ENCODE peak calls at places on chromosomes 3 and 15, in five cellular contexts. T is keratinocyte, F is SK-N-SH, Y is GM23248, S is neural progenitor cell. H is an unnamed sample.
A peak's percentile ranks its signal among the peaks of the same experiment; 100 is the strongest.

GRCh38 chr3:70186221-70186620 is 126.2 kb downstream of the MDFIC2 start:
- DNase-seq in T (no peak), F (no peak), Y (no peak), S (no peak), H (no peak)

GRCh38 chr3:127613406-127613805 is 15.2 kb downstream of the MCM2 start:
- DNase-seq in T (no peak), F (no peak), Y (peak; percentile 58), S (no peak), H (no peak)

GRCh38 chr3:133890972-133891644 is 4.6 kb downstream of the RAB6B start:
- DNase-seq in T (no peak), F (no peak), Y (no peak), S (no peak), H (no peak)

GRCh38 chr15:74620636-74621545 is 5.3 kb downstream of the CLK3 start:
- DNase-seq in T (no peak), F (peak; percentile 89), Y (peak; percentile 85), S (peak; percentile 84), H (peak; percentile 74)

GRCh38 chr3:116417151-116417550 is 28.1 kb downstream of the LSAMP start:
- DNase-seq in T (no peak), F (no peak), Y (no peak), S (no peak), H (no peak)

GRCh38 chr3:101193957-101194356 is 126.4 kb downstream of the IMPG2 start:
- DNase-seq in T (peak; percentile 11), F (no peak), Y (peak; percentile 47), S (no peak), H (no peak)

GRCh38 chr3:122273498-122273897 is 51.5 kb upstream of the CSTA start:
- DNase-seq in T (no peak), F (no peak), Y (no peak), S (no peak), H (peak; percentile 10)

GRCh38 chr15:48939686-48940085 is 24.0 kb downstream of the SHC4 start:
- DNase-seq in T (no peak), F (no peak), Y (peak; percentile 98), S (no peak), H (no peak)

GRCh38 chr15:41919954-41920538 is 26.2 kb upstream of the SPTBN5 start:
- DNase-seq in T (no peak), F (no peak), Y (no peak), S (no peak), H (no peak)

GRCh38 chr3:109927161-109927560 is 589.8 kb upstream of the DPPA4 start:
- DNase-seq in T (peak; percentile 63), F (peak; percentile 2), Y (peak; percentile 97), S (no peak), H (no peak)

GRCh38 chr15:62241135-62241770 is 76.2 kb upstream of the C2CD4B start:
- DNase-seq in T (no peak), F (no peak), Y (peak; percentile 23), S (peak; percentile 60), H (no peak)

GRCh38 chr15:55829826-55830225 is 86.9 kb upstream of the PRTG start:
- DNase-seq in T (peak; percentile 13), F (no peak), Y (no peak), S (no peak), H (peak; percentile 8)

GRCh38 chr15:95693917-95694316 is 636.6 kb upstream of the NR2F2 start:
- DNase-seq in T (no peak), F (no peak), Y (peak; percentile 42), S (no peak), H (no peak)

GRCh38 chr15:83927704-83928391 is 273.9 kb downstream of the ADAMTSL3 start:
- DNase-seq in T (no peak), F (no peak), Y (no peak), S (no peak), H (no peak)

GRCh38 chr3:161759444-161759843 is 262.8 kb downstream of the OTOL1 start:
- DNase-seq in T (no peak), F (no peak), Y (no peak), S (no peak), H (peak; percentile 30)

GRCh38 chr3:154598166-154598565 is 168.2 kb upstream of the GPR149 start:
- DNase-seq in T (no peak), F (no peak), Y (no peak), S (peak; percentile 52), H (no peak)

GRCh38 chr3:40951636-40952035 is 247.7 kb upstream of the CTNNB1 start:
- DNase-seq in T (no peak), F (no peak), Y (peak; percentile 29), S (no peak), H (no peak)

GRCh38 chr15:71273731-71274447 is 158.6 kb downstream of the THSD4 start:
- DNase-seq in T (no peak), F (no peak), Y (peak; percentile 16), S (no peak), H (no peak)

GRCh38 chr3:56324473-56324872 is 143.8 kb downstream of the ERC2 start:
- DNase-seq in T (no peak), F (no peak), Y (no peak), S (no peak), H (no peak)

GRCh38 chr3:123371426-123371825 is 77.5 kb downstream of the ADCY5 start:
- DNase-seq in T (no peak), F (no peak), Y (no peak), S (no peak), H (no peak)

GRCh38 chr3:8884630-8885290 is 78.5 kb downstream of the RAD18 start:
- DNase-seq in T (no peak), F (no peak), Y (no peak), S (no peak), H (no peak)

DNA sequence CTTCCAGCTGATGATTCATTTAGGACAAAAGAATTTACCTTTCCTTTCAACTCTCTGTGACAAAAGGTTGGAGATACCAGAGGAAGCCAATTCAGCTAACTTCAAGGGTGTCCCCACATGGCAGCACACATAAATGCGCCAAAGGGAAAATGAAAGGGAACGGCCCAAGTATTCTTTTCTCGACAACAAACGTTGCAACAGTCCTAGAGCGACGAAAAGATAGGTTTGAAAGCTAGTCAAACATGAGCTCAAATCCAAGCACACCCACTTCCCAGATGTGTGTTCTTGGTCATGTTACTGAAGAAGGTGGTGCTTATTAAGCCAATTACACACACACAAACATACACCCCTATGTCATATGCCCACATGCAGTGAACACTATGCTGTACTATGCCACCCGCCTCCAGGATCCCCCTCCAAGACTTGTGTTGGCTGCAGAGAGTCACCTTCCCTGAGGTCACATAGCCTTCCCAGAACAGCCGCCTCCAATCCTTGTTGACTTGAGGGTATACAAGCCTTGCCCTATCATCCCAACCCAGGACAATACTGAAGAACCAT is 27.5 kb downstream of the MAGI1 start:
- DNase-seq in T (no peak), F (no peak), Y (no peak), S (no peak), H (no peak)
- H3K9ac ChIP-seq in T (peak overlapping the region; percentile 22), F (no peak overlapping the region), Y (no peak overlapping the region), S (no peak overlapping the region), H (no peak overlapping the region)

GRCh38 chr15:73051811-73052678 is at the start of gene NEO1:
- DNase-seq in T (no peak), F (peak; percentile 97), Y (peak; percentile 84), S (peak; percentile 98), H (peak; percentile 77)

GRCh38 chr15:73048624-73049295 is 3.5 kb upstream of the NEO1 start:
- DNase-seq in T (no peak), F (no peak), Y (no peak), S (no peak), H (no peak)

GRCh38 chr15:73049564-73050215 is 2.6 kb upstream of the NEO1 start:
- DNase-seq in T (no peak), F (no peak), Y (no peak), S (peak; percentile 19), H (no peak)

GRCh38 chr15:73051402-73051810 is 857 bp upstream of the NEO1 start:
- DNase-seq in T (no peak), F (peak; percentile 78), Y (no peak), S (no peak), H (no peak)

DNA sequence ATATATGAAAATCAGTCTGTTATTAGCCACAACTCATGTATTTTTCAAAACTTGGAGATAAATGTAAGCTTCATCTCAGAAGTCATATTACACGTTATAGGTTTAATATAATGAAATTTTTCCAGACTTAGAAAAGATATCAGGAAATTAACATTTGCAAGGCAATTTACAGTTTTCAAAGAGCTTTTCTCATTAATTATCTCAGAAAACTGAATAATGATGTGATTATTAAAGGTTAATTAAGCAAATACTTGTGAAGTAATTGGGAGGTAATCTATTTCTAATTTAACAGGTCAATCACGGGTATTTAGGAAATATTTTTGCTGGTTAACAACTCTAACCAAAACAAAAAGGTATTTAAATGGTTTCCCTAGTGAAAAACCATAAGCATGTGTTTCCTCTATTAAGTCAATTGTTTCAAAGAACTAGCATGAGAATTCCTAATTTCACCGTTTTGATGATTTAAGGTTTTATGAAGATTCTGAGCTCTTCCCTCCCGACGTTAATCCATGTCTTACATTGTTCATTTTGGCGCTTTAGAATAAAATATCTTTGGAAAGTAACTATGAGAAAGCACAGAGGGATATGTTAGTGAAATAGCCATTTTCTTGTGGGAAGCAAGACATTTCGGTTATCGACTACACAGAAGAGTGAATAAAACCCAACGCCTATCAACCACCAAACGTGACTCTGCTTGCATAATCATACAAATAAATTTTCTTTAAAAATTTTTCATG is 1.5 kb upstream of the NEO1 start:
- DNase-seq in T (no peak), F (no peak), Y (no peak), S (no peak), H (no peak)
- H3K9ac ChIP-seq in T (peak overlapping the region; percentile 64), F (peak overlapping the region; percentile 77), Y (no peak overlapping the region), S (peak overlapping the region; percentile 81), H (no peak overlapping the region)

DNA sequence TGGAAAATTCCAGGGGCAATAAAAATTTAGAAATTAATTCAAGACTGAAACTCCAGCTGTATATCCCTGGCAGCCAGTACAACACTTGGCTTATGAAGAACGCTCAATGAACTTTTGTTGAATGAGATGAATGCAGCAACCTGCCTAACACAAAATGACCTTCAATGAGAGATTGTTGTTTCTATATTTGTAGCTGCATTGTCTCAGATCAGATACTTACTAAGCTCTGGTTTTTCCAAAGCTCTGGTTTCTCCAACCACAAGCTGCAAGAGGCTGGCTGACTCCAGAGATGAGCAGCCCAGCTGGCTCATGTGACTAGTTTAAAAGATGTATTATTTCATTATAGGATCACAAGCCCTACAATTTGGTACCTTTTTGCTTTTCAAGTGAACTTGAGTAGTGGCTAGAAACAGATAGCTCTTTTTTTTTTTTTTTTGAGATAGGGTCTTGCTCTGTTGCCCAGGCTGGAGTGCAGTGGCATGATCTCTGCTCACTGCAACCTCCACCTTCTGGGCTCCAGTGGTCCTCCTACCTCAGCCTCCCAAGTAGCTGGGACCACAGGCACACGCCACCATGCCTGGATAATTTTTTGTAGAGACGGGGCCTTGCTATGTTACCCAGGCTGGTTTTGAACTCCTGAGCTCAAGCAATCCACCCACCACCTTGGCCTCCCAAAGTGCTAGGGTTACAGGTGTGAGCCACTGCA is 57.4 kb downstream of the UMPS start:
- DNase-seq in T (no peak), F (no peak), Y (peak; percentile 67), S (no peak), H (no peak)
- H3K9ac ChIP-seq in T (no peak overlapping the region), F (no peak overlapping the region), Y (peak overlapping the region; percentile 52), S (no peak overlapping the region), H (no peak overlapping the region)

GRCh38 chr3:155747286-155747685 is 2.4 kb upstream of the PLCH1 start:
- DNase-seq in T (no peak), F (no peak), Y (no peak), S (no peak), H (no peak)

GRCh38 chr3:155748611-155749365 is 3.9 kb upstream of the PLCH1 start:
- DNase-seq in T (no peak), F (no peak), Y (no peak), S (no peak), H (no peak)

GRCh38 chr3:155746703-155747102 is 1.8 kb upstream of the PLCH1 start:
- DNase-seq in T (no peak), F (no peak), Y (no peak), S (peak; percentile 37), H (no peak)

GRCh38 chr3:155745795-155746550 is 1.1 kb upstream of the PLCH1 start:
- DNase-seq in T (no peak), F (peak; percentile 58), Y (peak; percentile 65), S (peak; percentile 92), H (no peak)

GRCh38 chr3:155747867-155748266 is 3.0 kb upstream of the PLCH1 start:
- DNase-seq in T (no peak), F (no peak), Y (no peak), S (no peak), H (no peak)
- H3K9ac ChIP-seq in T (no peak overlapping the region), F (no peak overlapping the region), Y (no peak overlapping the region), S (no peak overlapping the region), H (no peak overlapping the region)